ENCODE peak calls at places on chromosomes 12 and 14, in four cellular contexts. Y, A, H and X are unnamed samples.

GRCh38 chr12:64670856-64671639 is 60.8 kb downstream of the RASSF3 start:
- DNase-seq in Y (no peak), A (no peak), H (no peak), X (no peak)

GRCh38 chr12:57216931-57217871 is 607 bp downstream of the NXPH4 start:
- DNase-seq in Y (no peak), A (no peak), H (no peak), X (peak; percentile 26)

GRCh38 chr12:9750276-9751203 is 10.2 kb downstream of the CD69 start:
- DNase-seq in Y (no peak), A (peak; percentile 61), H (peak; percentile 57), X (peak; percentile 72)

GRCh38 chr12:132406498-132407461 is 77.4 kb upstream of the GALNT9 start:
- DNase-seq in Y (no peak), A (no peak), H (no peak), X (no peak)

GRCh38 chr12:92312463-92312970 is 166.9 kb upstream of the BTG1 start:
- DNase-seq in Y (no peak), A (no peak), H (no peak), X (no peak)

GRCh38 chr12:106068296-106068695 is 70.5 kb downstream of the NUAK1 start:
- DNase-seq in Y (no peak), A (no peak), H (no peak), X (no peak)

GRCh38 chr12:120091371-120092090 is 25.0 kb downstream of the RAB35 start:
- DNase-seq in Y (no peak), A (no peak), H (no peak), X (no peak)

GRCh38 chr12:99911076-99911475 is 73.7 kb downstream of the ANKS1B start:
- DNase-seq in Y (no peak), A (no peak), H (no peak), X (no peak)

GRCh38 chr12:32843528-32844095 is 53.0 kb downstream of the PKP2 start:
- DNase-seq in Y (no peak), A (no peak), H (no peak), X (no peak)

GRCh38 chr12:5478081-5478706 is 46.3 kb downstream of the NTF3 start:
- DNase-seq in Y (no peak), A (no peak), H (no peak), X (no peak)

GRCh38 chr12:11822071-11822818 is 172.8 kb downstream of the ETV6 start:
- DNase-seq in Y (no peak), A (peak; percentile 56), H (no peak), X (peak; percentile 61)

GRCh38 chr12:14239350-14239934 is 126.0 kb upstream of the ATF7IP start:
- DNase-seq in Y (no peak), A (peak; percentile 11), H (no peak), X (no peak)

GRCh38 chr14:58747181-58747580 is 109.4 kb downstream of the DACT1 start:
- DNase-seq in Y (no peak), A (no peak), H (no peak), X (no peak)